ENCODE peak calls at places on chromosome 1, in five cellular contexts. O, T, Q, S and I are unnamed samples.

GRCh38 chr1:98210064-98210463 is 289.2 kb upstream of the DPYD start:
- DNase-seq in O (peak; percentile 89), T (no peak), Q (no peak), S (no peak), I (no peak)

GRCh38 chr1:171210355-171210754 is 25.3 kb downstream of the FMO2 start:
- DNase-seq in O (peak; percentile 73), T (no peak), Q (no peak), S (no peak), I (no peak)

GRCh38 chr1:40861227-40862003 is 748 bp downstream of the CITED4 start:
- DNase-seq in O (no peak), T (peak; percentile 63), Q (peak; percentile 59), S (no peak), I (no peak)

GRCh38 chr1:154964359-154964758 is 2.8 kb upstream of the PYGO2 start:
- DNase-seq in O (no peak), T (no peak), Q (no peak), S (no peak), I (no peak)

GRCh38 chr1:12424150-12424549 is 193.9 kb downstream of the DHRS3 start:
- DNase-seq in O (peak; percentile 71), T (no peak), Q (no peak), S (no peak), I (no peak)

GRCh38 chr1:17340358-17340757 is 31.6 kb upstream of the PADI6 start:
- DNase-seq in O (no peak), T (no peak), Q (no peak), S (no peak), I (no peak)

GRCh38 chr1:73604739-73605138 is 593.2 kb downstream of the LRRIQ3 start:
- DNase-seq in O (peak; percentile 1), T (no peak), Q (no peak), S (no peak), I (no peak)

GRCh38 chr1:89523597-89524368 is 846 bp upstream of the LRRC8B start:
- DNase-seq in O (no peak), T (peak; percentile 36), Q (peak; percentile 62), S (no peak), I (no peak)

GRCh38 chr1:11175461-11175860 is 13.7 kb upstream of the ANGPTL7 start:
- DNase-seq in O (no peak), T (no peak), Q (no peak), S (no peak), I (no peak)

GRCh38 chr1:41955461-41956159 is 36.9 kb upstream of the HIVEP3 start:
- DNase-seq in O (peak; percentile 77), T (no peak), Q (peak; percentile 57), S (no peak), I (no peak)

GRCh38 chr1:47793563-47793962 is 203.6 kb downstream of the TRABD2B start:
- DNase-seq in O (no peak), T (no peak), Q (no peak), S (no peak), I (no peak)

GRCh38 chr1:110668523-110668922 is 6.2 kb downstream of the KCNA3 start:
- DNase-seq in O (no peak), T (no peak), Q (no peak), S (no peak), I (no peak)

GRCh38 chr1:92739669-92740524 is 45.0 kb downstream of the EVI5 start:
- DNase-seq in O (no peak), T (no peak), Q (no peak), S (no peak), I (no peak)

GRCh38 chr1:15848143-15848928 is 829 bp downstream of the SPEN start:
- DNase-seq in O (peak; percentile 23), T (peak; percentile 36), Q (no peak), S (peak; percentile 72), I (peak; percentile 85)

GRCh38 chr1:16612332-16613172 is 812 bp downstream of the NBPF1 start:
- DNase-seq in O (peak; percentile 86), T (peak; percentile 63), Q (peak; percentile 64), S (peak; percentile 93), I (peak; percentile 91)

GRCh38 chr1:21022279-21023040 is 154.2 kb downstream of the EIF4G3 start:
- DNase-seq in O (peak; percentile 99), T (no peak), Q (peak; percentile 82), S (no peak), I (no peak)

GRCh38 chr1:1080951-1081310 is 6.8 kb upstream of the RNF223 start:
- DNase-seq in O (no peak), T (no peak), Q (no peak), S (no peak), I (peak; percentile 78)

GRCh38 chr1:199149591-199149990 is 510.8 kb downstream of the PTPRC start:
- DNase-seq in O (no peak), T (no peak), Q (no peak), S (no peak), I (no peak)

GRCh38 chr1:10451286-10451685 is 1.5 kb downstream of the CORT start:
- DNase-seq in O (peak; percentile 15), T (no peak), Q (no peak), S (no peak), I (peak; percentile 85)

GRCh38 chr1:16980473-16981268 is at the start of gene MFAP2:
- DNase-seq in O (peak; percentile 50), T (no peak), Q (no peak), S (no peak), I (no peak)

GRCh38 chr1:116514708-116515525 is 55.9 kb downstream of the CD58 start:
- DNase-seq in O (peak; percentile 55), T (no peak), Q (peak; percentile 60), S (no peak), I (no peak)

GRCh38 chr1:80047791-80048190 is 1041.3 kb upstream of the ADGRL4 start:
- DNase-seq in O (peak; percentile 77), T (no peak), Q (no peak), S (no peak), I (no peak)

GRCh38 chr1:165057956-165058355 is 298.6 kb downstream of the LMX1A start:
- DNase-seq in O (no peak), T (no peak), Q (no peak), S (no peak), I (peak; percentile 21)

GRCh38 chr1:229991724-229992333 is 75.2 kb upstream of the GALNT2 start:
- DNase-seq in O (no peak), T (no peak), Q (no peak), S (no peak), I (no peak)

GRCh38 chr1:180197231-180197630 is 32.8 kb upstream of the LHX4 start:
- DNase-seq in O (no peak), T (no peak), Q (no peak), S (no peak), I (no peak)

GRCh38 chr1:18158731-18159130 is 51.1 kb downstream of the IGSF21 start:
- DNase-seq in O (no peak), T (no peak), Q (no peak), S (no peak), I (no peak)

GRCh38 chr1:211603713-211604112 is 24.8 kb upstream of the SLC30A1 start:
- DNase-seq in O (no peak), T (no peak), Q (no peak), S (no peak), I (no peak)
- TF ChIP-seq CTCF in O (no peak), T (no peak), Q (no peak), S (no peak), I (no peak)

DNA sequence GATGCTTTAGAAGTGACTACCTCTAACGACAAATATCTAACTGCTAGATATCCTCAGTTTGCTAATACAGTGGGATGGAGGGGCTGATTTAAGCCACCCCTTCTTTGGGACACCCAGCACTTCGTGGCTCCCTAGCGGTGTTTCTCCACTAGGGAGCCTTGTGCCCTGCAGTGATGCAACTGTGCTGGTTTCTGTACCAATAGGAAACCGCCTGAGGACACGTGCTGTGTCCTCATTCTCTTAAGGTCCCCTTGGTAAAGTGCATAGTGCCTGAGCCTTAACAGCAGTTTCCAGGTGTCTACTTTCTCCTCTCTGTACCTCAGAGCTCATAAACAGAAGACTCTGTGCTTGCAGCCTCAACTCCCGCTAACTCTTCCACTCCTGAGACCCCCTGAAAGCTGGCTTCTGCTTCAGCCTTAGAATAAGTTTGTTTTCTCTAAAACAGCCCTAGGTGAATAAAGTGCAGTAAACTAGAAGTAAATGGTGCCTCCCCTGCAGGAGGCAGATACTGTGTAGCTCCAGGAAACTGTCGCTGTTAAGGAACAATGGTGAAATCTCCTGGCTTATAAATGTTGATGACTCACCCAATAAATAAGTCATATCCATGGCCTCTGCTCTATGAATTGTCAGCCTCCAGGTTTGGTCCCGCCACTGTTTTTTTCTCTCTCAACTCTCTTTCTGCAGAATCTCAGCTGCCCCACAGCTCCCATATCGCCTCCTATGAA is 130.4 kb downstream of the AK5 start:
- DNase-seq in O (peak; percentile 73), T (no peak), Q (no peak), S (no peak), I (no peak)
- TF ChIP-seq CTCF in O (no peak), T (no peak), Q (no peak), S (no peak), I (no peak)

GRCh38 chr1:7541629-7542028 is 229.5 kb upstream of the VAMP3 start:
- DNase-seq in O (peak; percentile 57), T (no peak), Q (no peak), S (no peak), I (no peak)

GRCh38 chr1:7538849-7539771 is 232.0 kb upstream of the VAMP3 start:
- DNase-seq in O (no peak), T (no peak), Q (no peak), S (no peak), I (no peak)

GRCh38 chr1:7538033-7538432 is 233.1 kb upstream of the VAMP3 start:
- DNase-seq in O (peak; percentile 32), T (peak; percentile 1), Q (no peak), S (no peak), I (no peak)

GRCh38 chr1:7540816-7541215 is 230.3 kb upstream of the VAMP3 start:
- DNase-seq in O (no peak), T (no peak), Q (no peak), S (no peak), I (no peak)

GRCh38 chr1:7539772-7540175 is 231.3 kb upstream of the VAMP3 start:
- DNase-seq in O (no peak), T (no peak), Q (no peak), S (no peak), I (no peak)
- TF ChIP-seq CTCF in O (peak; percentile 31), T (peak; percentile 52), Q (no peak), S (peak; percentile 28), I (peak; percentile 44)

GRCh38 chr1:234393190-234393589 is 19.9 kb downstream of the COA6 start:
- DNase-seq in O (no peak), T (no peak), Q (no peak), S (no peak), I (no peak)
- TF ChIP-seq CTCF in O (no peak), T (no peak), Q (no peak), S (no peak), I (no peak)

GRCh38 chr1:33222381-33222780 is 33.9 kb upstream of the ZNF362 start:
- DNase-seq in O (no peak), T (no peak), Q (no peak), S (no peak), I (no peak)

GRCh38 chr1:33221385-33221758 is 34.9 kb upstream of the ZNF362 start:
- DNase-seq in O (no peak), T (no peak), Q (no peak), S (no peak), I (no peak)

GRCh38 chr1:33224166-33224707 is 32.1 kb upstream of the ZNF362 start:
- DNase-seq in O (no peak), T (no peak), Q (no peak), S (no peak), I (no peak)

GRCh38 chr1:33219886-33220661 is 36.2 kb upstream of the ZNF362 start:
- DNase-seq in O (no peak), T (no peak), Q (no peak), S (no peak), I (no peak)

GRCh38 chr1:33220701-33221384 is 35.4 kb upstream of the ZNF362 start:
- DNase-seq in O (no peak), T (no peak), Q (no peak), S (peak; percentile 71), I (no peak)
- TF ChIP-seq CTCF in O (no peak), T (no peak), Q (no peak), S (no peak), I (no peak)